ENCODE peak calls at places on chromosomes 6 and 20, in six cellular contexts. R is CD14-positive monocyte, B is fibroblast of the aortic adventitia, J is pancreas, O is transverse colon, Y is suprapubic skin. V is an unnamed sample.

GRCh38 chr6:41055149-41055548 is 2.1 kb downstream of the APOBEC2 start:
- DNase-seq in O (no peak), R (no peak), J (no peak), B (no peak), Y (no peak), V (no peak)

GRCh38 chr6:35048031-35048613 is 93.0 kb downstream of the TCP11 start:
- DNase-seq in J (no peak), B (no peak), O (no peak), Y (no peak), R (peak), V (no peak)

GRCh38 chr6:52635049-52635577 is 35.8 kb upstream of the TMEM14A start:
- DNase-seq in Y (no peak), B (peak), O (no peak), J (no peak), R (no peak), V (no peak)

GRCh38 chr6:132964101-132964867 is 149.9 kb downstream of the RPS12 start:
- DNase-seq in Y (no peak), R (no peak), B (peak), J (peak), O (no peak), V (no peak)

GRCh38 chr6:51105357-51105756 is 286.7 kb downstream of the TFAP2B start:
- DNase-seq in Y (no peak), B (no peak), R (no peak), J (no peak), O (no peak), V (no peak)

GRCh38 chr20:40892642-40893041 is 136.0 kb upstream of the TOP1 start:
- DNase-seq in J (no peak), Y (no peak), R (no peak), O (no peak), B (no peak), V (no peak)

GRCh38 chr20:47854687-47855212 is 69.5 kb upstream of the SULF2 start:
- DNase-seq in Y (no peak), O (peak), R (no peak), J (no peak), B (peak), V (no peak)

GRCh38 chr20:53578492-53579222 is 15.0 kb downstream of the ZNF217 start:
- DNase-seq in B (peak), Y (no peak), O (peak), R (no peak), J (peak), V (peak)

GRCh38 chr6:152748843-152749242 is 1.8 kb upstream of the VIP start:
- DNase-seq in Y (no peak), R (no peak), O (no peak), B (peak), J (no peak), V (no peak)

GRCh38 chr20:21622097-21622496 is 83.4 kb upstream of the PAX1 start:
- DNase-seq in Y (no peak), R (no peak), J (no peak), B (no peak), O (no peak), V (no peak)

GRCh38 chr20:12965880-12966270 is 42.9 kb upstream of the SPTLC3 start:
- DNase-seq in J (no peak), O (no peak), R (no peak), B (no peak), Y (no peak), V (no peak)

GRCh38 chr20:12967932-12968331 is 40.8 kb upstream of the SPTLC3 start:
- DNase-seq in O (no peak), J (no peak), B (no peak), R (no peak), Y (no peak), V (no peak)

GRCh38 chr20:12965212-12965879 is 43.4 kb upstream of the SPTLC3 start:
- DNase-seq in O (no peak), Y (no peak), R (no peak), B (no peak), J (no peak), V (no peak)

GRCh38 chr20:12968472-12968871 is 40.3 kb upstream of the SPTLC3 start:
- DNase-seq in R (no peak), J (no peak), Y (no peak), B (no peak), O (no peak), V (no peak)

GRCh38 chr20:12966468-12967085 is 42.2 kb upstream of the SPTLC3 start:
- DNase-seq in R (no peak), J (no peak), B (peak), O (no peak), Y (no peak), V (no peak)
- TF ChIP-seq CTCF in R (no peak), J (no peak), B (peak), O (peak), Y (no peak), V (no peak)

DNA sequence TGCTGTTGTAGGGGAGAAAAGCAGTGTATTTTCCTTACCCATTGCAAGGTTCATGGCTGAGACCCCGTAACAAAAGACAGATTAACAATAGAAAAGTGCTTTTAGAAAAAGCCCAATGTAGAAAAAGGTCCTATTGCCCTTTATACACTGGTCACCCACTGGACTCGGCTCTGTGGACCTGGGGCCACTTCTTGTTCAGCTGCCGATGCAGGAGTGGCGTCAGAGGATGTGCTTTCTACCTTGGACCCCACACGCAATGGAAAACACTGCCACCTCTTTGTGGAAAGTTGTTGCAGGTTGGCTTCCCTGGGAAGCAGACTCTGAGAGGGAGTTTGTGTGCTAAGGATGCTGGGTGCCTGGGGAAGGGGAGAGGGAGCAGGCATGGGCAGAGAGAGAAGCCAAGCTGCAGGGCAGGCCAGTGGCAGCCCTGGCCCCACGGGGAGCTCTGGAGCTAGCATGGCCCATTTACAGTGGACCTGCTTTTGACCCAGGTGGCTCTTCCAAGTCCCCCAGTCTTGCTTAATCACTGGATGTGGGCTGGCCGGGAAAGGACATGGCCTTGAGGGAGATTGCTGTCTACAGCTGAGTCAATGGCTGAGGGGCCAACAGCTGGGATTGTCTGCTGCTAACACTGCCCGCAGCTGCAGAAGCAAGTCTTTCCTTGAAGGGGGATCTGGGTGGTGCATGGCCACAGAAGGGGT is 142.9 kb downstream of the CDC5L start:
- DNase-seq in J (no peak), B (no peak), R (no peak), Y (no peak), O (no peak), V (peak)
- TF ChIP-seq CTCF in J (no peak), B (no peak), R (no peak), Y (no peak), O (no peak), V (no peak)

DNA sequence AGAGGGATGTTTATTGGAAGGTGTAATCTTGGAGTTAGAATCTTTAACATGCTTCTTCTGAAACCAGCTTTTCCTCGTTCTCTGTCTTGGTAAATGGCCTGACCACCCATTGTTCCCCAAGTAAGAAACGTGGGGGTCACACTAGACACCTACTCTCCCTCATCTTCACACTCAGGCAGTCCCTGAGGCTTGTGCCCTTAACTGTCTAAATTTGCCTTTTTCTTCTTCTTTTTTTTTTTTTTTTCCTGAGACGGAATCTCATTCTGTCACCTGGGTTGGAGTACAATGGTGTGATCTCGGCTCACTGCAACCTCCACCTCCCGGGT is 16.2 kb upstream of the ARFGEF2 start:
- DNase-seq in R (no peak), J (no peak), B (no peak), O (no peak), Y (no peak), V (no peak)
- TF ChIP-seq CTCF in R (peak), J (no peak), B (no peak), O (no peak), Y (no peak), V (no peak)

DNA sequence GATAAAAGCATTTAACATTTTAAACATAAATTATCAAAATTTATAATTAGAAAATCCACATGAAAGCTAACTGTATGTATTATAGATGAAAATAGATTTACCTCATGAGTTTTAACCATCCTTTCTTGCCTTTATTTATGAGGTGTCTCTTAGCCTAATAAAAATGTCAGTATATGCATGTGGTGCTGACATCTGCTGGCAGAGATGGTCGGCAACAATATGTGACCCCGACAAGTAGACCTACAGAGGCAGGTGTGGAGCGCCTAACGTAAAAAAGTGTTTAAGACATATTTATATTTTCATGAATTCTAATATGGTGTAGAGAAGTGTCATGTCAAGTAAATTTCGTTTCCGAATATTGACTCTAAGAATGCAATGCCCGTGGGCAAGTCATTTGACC is 149.0 kb upstream of the FUT9 start:
- DNase-seq in R (no peak), O (peak), Y (no peak), J (peak), B (no peak), V (no peak)
- TF ChIP-seq CTCF in R (no peak), O (no peak), Y (no peak), J (peak), B (no peak), V (no peak)

GRCh38 chr6:130047440-130047995 is 29.1 kb downstream of the L3MBTL3 start:
- DNase-seq in B (peak), R (no peak), O (no peak), J (no peak), Y (no peak), V (no peak)
- TF ChIP-seq CTCF in B (no peak), R (no peak), O (no peak), J (no peak), Y (no peak), V (no peak)

DNA sequence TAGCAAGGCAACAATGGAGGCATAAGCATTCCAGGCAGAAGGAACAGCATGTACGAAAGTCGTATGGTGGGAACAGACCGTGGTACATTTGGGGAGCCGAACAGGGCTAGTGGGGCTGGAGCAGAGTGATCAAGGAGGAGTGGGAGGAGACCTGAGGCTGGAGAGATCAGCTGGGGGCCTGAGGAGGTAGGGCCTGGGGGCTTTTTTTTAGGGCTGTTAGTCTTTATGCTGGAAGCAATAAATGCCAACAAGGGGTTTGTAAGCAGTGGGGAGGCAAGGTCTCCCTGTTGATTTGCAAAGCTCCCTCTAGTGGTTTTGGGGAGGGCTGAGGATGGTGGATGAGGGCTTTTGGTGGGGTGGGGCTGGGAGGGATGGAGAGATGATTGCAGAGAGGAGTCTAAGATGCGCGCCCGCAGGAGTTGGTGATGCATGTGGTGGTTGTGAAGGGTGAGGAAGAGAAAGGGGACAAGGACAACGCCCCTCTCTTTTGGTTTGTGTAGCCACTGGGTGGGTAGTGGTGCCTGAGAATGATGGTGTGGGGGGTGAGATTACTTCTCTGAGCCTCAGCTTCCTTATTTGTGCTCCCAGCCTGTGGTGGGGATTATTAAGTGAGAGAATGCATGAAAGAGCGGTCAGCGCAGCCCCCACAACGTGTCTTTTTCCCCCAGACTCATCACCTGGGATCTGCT is 74.1 kb upstream of the TOX2 start:
- DNase-seq in J (no peak), B (peak), Y (no peak), R (no peak), O (peak), V (no peak)
- TF ChIP-seq CTCF in J (no peak), B (peak), Y (no peak), R (peak), O (no peak), V (no peak)

GRCh38 chr6:43668151-43669028 is 19.2 kb downstream of the MRPS18A start:
- DNase-seq in Y (no peak), O (peak), R (peak), B (peak), J (peak), V (peak)
- TF ChIP-seq CTCF in Y (peak), O (peak), R (peak), B (peak), J (peak), V (no peak)

GRCh38 chr20:43508106-43508505 is 609 bp downstream of the L3MBTL1 start:
- DNase-seq in R (no peak), O (peak), Y (no peak), J (no peak), B (no peak), V (no peak)

GRCh38 chr20:43511879-43512278 is 4.4 kb downstream of the L3MBTL1 start:
- DNase-seq in R (no peak), B (no peak), Y (no peak), O (no peak), J (no peak), V (no peak)

GRCh38 chr20:43506238-43506637 is 1.3 kb upstream of the L3MBTL1 start:
- DNase-seq in R (no peak), O (no peak), Y (no peak), J (no peak), B (no peak), V (no peak)

GRCh38 chr20:43507150-43508080 is at the start of gene L3MBTL1:
- DNase-seq in J (peak), R (no peak), O (peak), B (peak), Y (no peak), V (no peak)

GRCh38 chr20:43508604-43509040 is 1.1 kb downstream of the L3MBTL1 start:
- DNase-seq in Y (no peak), O (no peak), B (no peak), R (no peak), J (no peak), V (no peak)
- TF ChIP-seq CTCF in Y (no peak), O (no peak), B (no peak), R (no peak), J (no peak), V (no peak)

GRCh38 chr20:14828459-14828858 is 491.0 kb upstream of the FLRT3 start:
- DNase-seq in O (no peak), J (no peak), B (no peak), R (no peak), Y (no peak), V (no peak)
- TF ChIP-seq CTCF in O (no peak), J (no peak), B (no peak), R (no peak), Y (no peak), V (no peak)

DNA sequence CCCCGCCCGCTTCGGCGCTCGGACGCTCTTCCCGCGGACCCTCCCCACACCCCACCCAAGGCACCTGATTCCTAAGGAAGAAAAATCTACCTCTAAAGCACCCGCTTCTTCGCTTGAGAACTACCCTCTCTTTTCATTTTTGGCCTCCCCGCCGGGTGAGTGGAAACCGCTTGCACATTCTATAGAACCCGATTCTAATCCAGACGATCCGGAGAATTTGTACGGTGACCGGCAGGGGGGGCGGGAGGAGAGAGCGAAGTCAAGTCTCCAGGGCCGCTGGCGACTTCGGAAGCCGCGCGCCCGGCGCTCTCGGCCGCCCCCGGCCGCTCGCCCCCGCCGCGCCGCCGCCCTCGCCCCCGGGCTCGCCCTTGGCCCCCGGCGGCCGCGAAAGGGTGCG is at the start of gene RBM24:
- DNase-seq in O (peak), R (no peak), J (peak), B (peak), Y (peak), V (peak)
- TF ChIP-seq CTCF in O (peak), R (no peak), J (no peak), B (peak), Y (no peak), V (no peak)